ENCODE peak calls at places on chromosomes 5 and 9, in four cellular contexts. R is K562, V is HCT116, G is GM12878. K is an unnamed sample.

GRCh38 chr5:126129431-126129830 is 293.8 kb upstream of the GRAMD2B start:
- DNase-seq in R (no peak), V (no peak), G (no peak), K (no peak)

GRCh38 chr5:148104226-148104625 is 40.4 kb downstream of the SPINK5 start:
- DNase-seq in R (no peak), V (no peak), G (no peak), K (no peak)

GRCh38 chr5:138943615-138944173 is 68.6 kb upstream of the LRRTM2 start:
- DNase-seq in R (no peak), V (no peak), G (no peak), K (no peak)

GRCh38 chr9:83511051-83511450 is 27.1 kb downstream of the FRMD3 start:
- DNase-seq in R (no peak), V (no peak), G (peak), K (no peak)

GRCh38 chr5:138461343-138462125 is 3.7 kb upstream of the EGR1 start:
- DNase-seq in R (no peak), V (no peak), G (no peak), K (no peak)

GRCh38 chr5:140041492-140042421 is 1.3 kb downstream of the NRG2 start:
- DNase-seq in R (no peak), V (no peak), G (peak), K (no peak)

GRCh38 chr9:87263291-87263690 is 234.4 kb upstream of the DAPK1 start:
- DNase-seq in R (peak), V (peak), G (no peak), K (no peak)

GRCh38 chr5:150656191-150657132 is 4.6 kb upstream of the MYOZ3 start:
- DNase-seq in R (peak), V (no peak), G (peak), K (peak)

GRCh38 chr9:116154976-116155699 is 1.5 kb downstream of the PAPPA start:
- DNase-seq in R (no peak), V (no peak), G (no peak), K (no peak)

GRCh38 chr5:132396589-132397001 is 27.1 kb downstream of the SLC22A5 start:
- DNase-seq in R (no peak), V (no peak), G (no peak), K (no peak)

GRCh38 chr9:125685167-125685566 is 21.8 kb downstream of the MAPKAP1 start:
- DNase-seq in R (no peak), V (no peak), G (no peak), K (no peak)

GRCh38 chr9:95775191-95775590 is 100.3 kb upstream of the ERCC6L2 start:
- DNase-seq in R (no peak), V (no peak), G (no peak), K (no peak)

GRCh38 chr9:95776131-95776530 is 99.4 kb upstream of the ERCC6L2 start:
- DNase-seq in R (no peak), V (no peak), G (no peak), K (no peak)

GRCh38 chr9:95780751-95781150 is 94.7 kb upstream of the ERCC6L2 start:
- DNase-seq in R (no peak), V (no peak), G (no peak), K (no peak)

GRCh38 chr9:95780121-95780520 is 95.4 kb upstream of the ERCC6L2 start:
- DNase-seq in R (no peak), V (no peak), G (no peak), K (no peak)

DNA sequence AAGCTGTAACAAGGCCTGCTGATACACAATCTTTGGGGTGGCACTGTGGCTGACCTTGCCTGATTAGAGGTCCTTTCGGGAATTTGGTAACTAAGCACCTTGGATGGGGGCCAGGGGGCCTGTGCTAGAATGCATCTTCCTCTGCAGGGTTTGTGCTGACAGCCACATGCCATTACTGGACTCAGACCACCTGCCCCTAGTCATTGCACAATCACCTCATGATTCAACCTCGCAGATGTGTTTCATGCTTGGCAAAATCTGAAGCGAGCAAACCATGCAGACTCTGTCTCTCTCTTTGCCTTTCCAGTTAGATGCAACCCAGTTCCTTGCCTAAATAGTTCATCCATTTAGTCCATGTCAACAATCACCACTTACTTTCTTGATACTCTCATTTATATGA is 96.5 kb upstream of the ERCC6L2 start:
- DNase-seq in R (no peak), V (no peak), G (no peak), K (no peak)
- TF ChIP-seq ZBTB33 in R (no peak), V (no peak), G (no peak), K (no peak)

GRCh38 chr5:43050384-43050783 is 10.3 kb upstream of the ANXA2R start:
- DNase-seq in R (no peak), V (no peak), G (no peak), K (no peak)
- TF ChIP-seq ZBTB33 in R (no peak), V (no peak), G (no peak), K (no peak)

DNA sequence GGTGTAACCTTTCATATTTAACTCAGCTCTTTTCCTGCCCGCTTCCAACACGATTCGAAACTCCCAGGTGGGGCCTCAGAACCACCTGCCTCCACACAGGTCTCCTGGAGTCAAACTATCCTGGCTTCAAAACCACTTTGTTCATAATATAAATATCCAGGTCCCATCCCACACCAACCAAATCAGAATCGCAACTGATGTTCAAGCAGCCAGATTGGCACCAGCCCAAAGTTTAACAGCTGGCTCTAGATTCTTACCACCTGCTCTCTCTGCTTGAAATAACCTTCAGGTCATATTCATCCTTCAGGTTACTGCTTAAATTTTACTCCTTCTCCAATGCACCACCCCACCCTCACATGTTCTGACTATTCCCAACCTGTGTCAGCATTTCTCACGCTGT is 231.4 kb upstream of the TRPM3 start:
- DNase-seq in R (no peak), V (no peak), G (no peak), K (no peak)
- TF ChIP-seq ZBTB33 in R (no peak), V (no peak), G (no peak), K (no peak)

DNA sequence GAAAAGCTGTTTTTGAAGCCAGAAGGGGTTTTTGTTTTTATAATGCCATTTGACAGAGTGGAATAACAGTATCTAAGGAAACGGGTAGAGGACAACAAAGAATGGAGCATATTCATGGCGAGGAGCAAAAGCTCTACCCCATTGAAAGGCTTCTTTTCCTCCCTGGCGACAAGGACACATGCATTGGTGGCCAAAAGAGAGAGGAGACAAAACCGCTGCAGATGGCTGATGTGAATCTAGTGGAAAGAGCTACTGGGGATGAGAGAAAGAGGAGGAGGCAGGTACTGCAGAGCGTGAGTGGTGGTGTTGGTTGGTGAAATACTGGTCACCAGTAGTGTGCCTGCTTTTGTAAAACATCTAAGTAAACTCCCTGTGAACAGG is 485 bp downstream of the APC start:
- DNase-seq in R (peak), V (no peak), G (no peak), K (no peak)
- TF ChIP-seq ZBTB33 in R (no peak), V (no peak), G (no peak), K (no peak)

GRCh38 chr5:56282951-56283350 is 49.8 kb upstream of the ANKRD55 start:
- DNase-seq in R (no peak), V (no peak), G (no peak), K (no peak)
- TF ChIP-seq ZBTB33 in R (no peak), V (no peak), G (no peak), K (no peak)

DNA sequence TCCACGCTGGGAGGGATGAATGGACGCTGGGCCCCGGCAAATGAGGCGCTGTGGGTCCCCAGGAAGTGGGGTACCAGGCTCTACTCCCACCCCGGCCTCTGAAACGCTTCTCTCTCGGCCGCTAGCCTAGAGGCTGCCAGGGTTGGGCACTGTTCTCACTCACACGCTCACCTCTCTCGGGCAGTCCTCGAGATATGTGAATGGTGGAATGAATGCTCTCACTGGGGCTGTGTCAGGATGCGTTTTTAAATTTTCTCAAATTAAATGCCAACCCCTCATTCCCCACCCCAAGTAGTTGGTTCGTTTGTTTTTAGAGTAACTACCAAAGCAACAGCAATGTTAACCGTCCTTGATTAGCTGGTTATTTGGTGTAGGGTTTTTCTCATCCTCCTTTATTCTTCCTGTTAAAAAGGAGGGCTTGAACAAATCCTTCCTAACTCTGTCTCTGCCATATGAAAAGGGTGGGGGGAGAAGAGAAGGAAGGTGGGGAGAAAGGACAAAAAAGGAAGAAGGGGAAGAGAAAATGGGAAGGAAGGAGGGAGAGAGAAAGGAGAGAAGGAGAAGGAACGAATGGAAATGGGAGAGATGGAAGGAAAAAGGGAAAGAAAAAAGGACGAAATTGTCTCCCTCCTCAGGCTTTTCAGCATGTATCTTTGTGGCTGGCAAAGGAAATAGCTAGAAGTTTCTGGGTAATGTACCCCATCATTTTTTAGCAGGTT is 1.4 kb upstream of the EBF1 start:
- DNase-seq in R (no peak), V (no peak), G (no peak), K (no peak)
- TF ChIP-seq ZBTB33 in R (no peak), V (no peak), G (no peak), K (no peak)

GRCh38 chr5:57595530-57596098 is 113.0 kb upstream of the ACTBL2 start:
- DNase-seq in R (no peak), V (no peak), G (no peak), K (no peak)

GRCh38 chr5:57598097-57598496 is 115.5 kb upstream of the ACTBL2 start:
- DNase-seq in R (no peak), V (no peak), G (no peak), K (no peak)

GRCh38 chr5:57586649-57587048 is 104.0 kb upstream of the ACTBL2 start:
- DNase-seq in R (no peak), V (no peak), G (no peak), K (no peak)

GRCh38 chr5:57594436-57594835 is 111.8 kb upstream of the ACTBL2 start:
- DNase-seq in R (no peak), V (no peak), G (no peak), K (no peak)

GRCh38 chr5:57592236-57592635 is 109.6 kb upstream of the ACTBL2 start:
- DNase-seq in R (no peak), V (no peak), G (no peak), K (no peak)
- TF ChIP-seq ZBTB33 in R (no peak), V (no peak), G (no peak), K (no peak)

K was measured in HepG2.